ENCODE peak calls at places on chromosomes 4 and X, in six cellular contexts. Y is heart left ventricle, O is mammary epithelial cell, N is stomach, V is lower lobe of right lung, L is endothelial cell of umbilical vein. U is an unnamed sample. For H3K4me1, the result is how much of the 10 kb centered on the place peaks cover.

GRCh38 chrX:21972721-21973120 is 32.2 kb downstream of the SMS start:
- DNase-seq in Y (peak), O (no peak), N (no peak), V (no peak), L (peak), U (no peak)

GRCh38 chrX:25288676-25289075 is 272.9 kb upstream of the ARX start:
- DNase-seq in Y (no peak), O (no peak), N (no peak), V (no peak), L (no peak), U (no peak)

GRCh38 chrX:109997786-109998452 is 5.0 kb upstream of the TMEM164 start:
- DNase-seq in Y (no peak), O (peak), N (no peak), V (no peak), L (no peak), U (no peak)

GRCh38 chrX:32530802-32531403 is 680.4 kb downstream of the DMD start:
- DNase-seq in Y (no peak), O (peak), N (no peak), V (no peak), L (peak), U (peak)

GRCh38 chrX:20530319-20530979 is 263.7 kb upstream of the RPS6KA3 start:
- DNase-seq in Y (no peak), O (peak), N (peak), V (no peak), L (peak), U (peak)

GRCh38 chrX:103919336-103919682 is 43.1 kb upstream of the TMSB15B start:
- DNase-seq in Y (no peak), O (no peak), N (no peak), V (no peak), L (no peak), U (no peak)

GRCh38 chr4:184007891-184008290 is 102.8 kb downstream of the STOX2 start:
- DNase-seq in Y (no peak), O (peak), N (no peak), V (no peak), L (no peak), U (no peak)

GRCh38 chr4:76947369-76947768 is 2.2 kb upstream of the SEPTIN11 start:
- DNase-seq in Y (no peak), O (no peak), N (no peak), V (no peak), L (no peak), U (no peak)

GRCh38 chrX:10190367-10190766 is 33.6 kb downstream of the CLCN4 start:
- DNase-seq in Y (no peak), O (peak), N (no peak), V (no peak), L (peak), U (no peak)

GRCh38 chr4:186201535-186202230 is 10.3 kb downstream of the CYP4V2 start:
- DNase-seq in Y (no peak), O (peak), N (peak), V (no peak), L (no peak), U (peak)

GRCh38 chr4:133146574-133147198 is 2.4 kb upstream of the PCDH10 start:
- DNase-seq in Y (no peak), O (no peak), N (no peak), V (no peak), L (peak), U (no peak)

GRCh38 chr4:37867102-37867501 is 23.8 kb upstream of the TBC1D1 start:
- DNase-seq in Y (no peak), O (no peak), N (peak), V (no peak), L (no peak), U (no peak)

GRCh38 chr4:158771776-158772175 is 3.0 kb downstream of the FNIP2 start:
- DNase-seq in Y (no peak), O (no peak), N (no peak), V (no peak), L (peak), U (no peak)

GRCh38 chrX:77451041-77451440 is 3.9 kb downstream of the FGF16 start:
- DNase-seq in Y (no peak), O (peak), N (no peak), V (no peak), L (peak), U (no peak)

GRCh38 chrX:18886005-18886343 is 97.9 kb downstream of the PHKA2 start:
- DNase-seq in Y (no peak), O (no peak), N (no peak), V (no peak), L (no peak), U (no peak)

GRCh38 chrX:103329991-103330390 is at the start of gene TCEAL7:
- DNase-seq in Y (no peak), O (no peak), N (no peak), V (no peak), L (no peak), U (no peak)

GRCh38 chrX:3516051-3516541 is 169.6 kb upstream of the MXRA5 start:
- DNase-seq in Y (no peak), O (peak), N (no peak), V (no peak), L (no peak), U (no peak)

GRCh38 chr4:212438-213174 is 88.3 kb downstream of the ZNF718 start:
- DNase-seq in Y (peak), O (peak), N (peak), V (peak), L (peak), U (peak)

GRCh38 chrX:20519826-20520225 is 253.1 kb upstream of the RPS6KA3 start:
- DNase-seq in Y (no peak), O (no peak), N (no peak), V (no peak), L (no peak), U (no peak)

GRCh38 chr4:108483650-108484049 is 136.7 kb upstream of the RPL34 start:
- DNase-seq in Y (no peak), O (no peak), N (no peak), V (no peak), L (no peak), U (no peak)

GRCh38 chrX:44954562-44954961 is 81.6 kb downstream of the KDM6A start:
- DNase-seq in Y (no peak), O (no peak), N (no peak), V (no peak), L (peak), U (no peak)

GRCh38 chr4:155809835-155810234 is 51.0 kb downstream of the GUCY1B1 start:
- DNase-seq in Y (no peak), O (peak), N (no peak), V (no peak), L (peak), U (peak)

GRCh38 chr4:114599231-114600065 is 841 bp downstream of the UGT8 start:
- DNase-seq in Y (no peak), O (peak), N (peak), V (no peak), L (no peak), U (peak)

GRCh38 chr4:112840061-112840460 is 203.1 kb downstream of the LARP7 start:
- DNase-seq in Y (no peak), O (peak), N (no peak), V (no peak), L (no peak), U (no peak)

GRCh38 chrX:120334137-120334536 is 22.9 kb upstream of the TMEM255A start:
- DNase-seq in Y (no peak), O (no peak), N (no peak), V (no peak), L (no peak), U (no peak)

GRCh38 chr4:155675709-155676429 is 9.2 kb downstream of the GUCY1A1 start:
- DNase-seq in Y (no peak), O (no peak), N (no peak), V (no peak), L (no peak), U (no peak)

GRCh38 chrX:87045352-87045751 is 472.2 kb upstream of the KLHL4 start:
- DNase-seq in Y (no peak), O (no peak), N (no peak), V (no peak), L (no peak), U (no peak)

GRCh38 chr4:153152453-153153338 is 51.5 kb upstream of the TRIM2 start:
- DNase-seq in Y (no peak), O (peak), N (peak), V (peak), L (peak), U (no peak)

GRCh38 chr4:168218663-168219062 is 99.9 kb downstream of the DDX60 start:
- DNase-seq in Y (no peak), O (peak), N (no peak), V (no peak), L (peak), U (no peak)

GRCh38 chr4:81049861-81050423 is 19.4 kb downstream of the BMP3 start:
- DNase-seq in Y (no peak), O (no peak), N (no peak), V (no peak), L (no peak), U (no peak)

GRCh38 chrX:86171366-86171765 is 23.1 kb downstream of the DACH2 start:
- DNase-seq in Y (no peak), O (peak), N (no peak), V (no peak), L (peak), U (no peak)

GRCh38 chr4:99447079-99447478 is 11.9 kb upstream of the ADH7 start:
- DNase-seq in Y (no peak), O (peak), N (no peak), V (no peak), L (peak), U (peak)

GRCh38 chrX:1139101-1139500 is 73.3 kb downstream of the CRLF2 start:
- DNase-seq in Y (no peak), O (no peak), N (no peak), V (no peak), L (no peak), U (no peak)

GRCh38 chr4:98657531-98658286 is 702 bp downstream of the TSPAN5 start:
- DNase-seq in Y (no peak), O (peak), N (no peak), V (no peak), L (peak), U (no peak)

GRCh38 chr4:39102297-39102696 is 40.3 kb downstream of the KLHL5 start:
- DNase-seq in Y (no peak), O (no peak), N (no peak), V (no peak), L (no peak), U (no peak)

GRCh38 chr4:170674176-170674575 is 584.4 kb upstream of the AADAT start:
- DNase-seq in Y (no peak), O (no peak), N (no peak), V (no peak), L (no peak), U (no peak)

GRCh38 chr4:140344621-140345020 is 28.8 kb upstream of the SCOC start:
- DNase-seq in Y (no peak), O (no peak), N (no peak), V (no peak), L (no peak), U (no peak)

GRCh38 chrX:41563881-41564280 is 116.7 kb downstream of the NYX start:
- DNase-seq in Y (no peak), O (no peak), N (no peak), V (no peak), L (peak), U (no peak)

GRCh38 chrX:28205905-28206304 is 224.7 kb upstream of the DCAF8L1 start:
- DNase-seq in Y (no peak), O (peak), N (no peak), V (no peak), L (no peak), U (no peak)

GRCh38 chrX:72021975-72022374 is 109.7 kb downstream of the RTL5 start:
- DNase-seq in Y (no peak), O (no peak), N (no peak), V (no peak), L (no peak), U (no peak)

GRCh38 chrX:43870758-43871419 is 11.4 kb downstream of the MAOB start:
- DNase-seq in Y (peak), O (no peak), N (peak), V (no peak), L (no peak), U (no peak)

GRCh38 chrX:43870011-43870410 is 12.2 kb downstream of the MAOB start:
- DNase-seq in Y (no peak), O (no peak), N (no peak), V (no peak), L (no peak), U (no peak)

GRCh38 chrX:43866423-43866822 is 15.8 kb downstream of the MAOB start:
- DNase-seq in Y (no peak), O (no peak), N (no peak), V (no peak), L (no peak), U (no peak)

GRCh38 chrX:43865791-43866190 is 16.5 kb downstream of the MAOB start:
- DNase-seq in Y (no peak), O (no peak), N (no peak), V (no peak), L (no peak), U (no peak)

DNA sequence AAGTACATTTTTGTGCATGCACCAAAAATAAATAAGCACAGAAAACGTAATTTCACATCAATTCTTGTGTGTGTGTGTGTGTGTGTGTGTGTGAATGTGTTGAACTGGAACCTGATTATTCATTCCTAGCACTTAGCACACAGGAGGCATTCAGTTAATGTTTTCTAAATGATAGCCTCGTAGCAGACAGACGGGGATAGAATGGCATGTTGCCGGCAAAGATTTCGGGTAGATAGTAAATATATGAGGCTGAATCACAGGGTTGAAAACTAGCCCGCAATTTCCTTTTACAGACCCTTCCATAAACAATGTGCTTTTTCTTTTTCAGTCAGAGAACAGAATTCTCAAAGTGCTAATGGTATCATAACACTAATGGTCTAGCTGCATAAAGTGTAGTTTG is 13.5 kb downstream of the MAOB start:
- DNase-seq in Y (no peak), O (no peak), N (no peak), V (no peak), L (no peak), U (no peak)
- H3K27ac ChIP-seq in Y (no peak), O (no peak), N (no peak), V (no peak), L (no peak), U (no peak)

DNA sequence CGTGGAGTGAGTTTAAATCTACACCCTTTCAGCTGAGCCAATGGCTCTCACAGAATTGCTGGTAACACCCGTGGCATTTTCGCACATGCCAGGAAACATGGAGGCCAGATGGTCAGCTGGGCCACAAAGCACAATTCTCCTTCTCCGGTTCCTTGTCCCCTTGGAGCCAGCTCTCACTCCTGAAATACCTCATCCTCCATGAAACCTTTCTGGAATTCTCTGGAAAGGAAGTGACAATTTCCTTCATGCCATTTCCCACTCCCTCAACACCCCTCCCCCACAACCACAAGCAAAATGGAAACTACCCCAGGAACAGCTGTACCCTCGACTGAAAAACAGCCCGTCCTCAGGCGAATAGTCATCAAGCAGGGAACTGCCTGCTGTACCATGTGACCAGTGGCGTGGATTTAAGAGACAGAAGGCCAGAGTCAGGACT is 24.7 kb downstream of the ELF4 start:
- DNase-seq in Y (peak), O (no peak), N (no peak), V (no peak), L (peak), U (no peak)
- H3K4me1 ChIP-seq in Y (under half), O (under half), N (under half), V (under half), L (under half), U (under half)

GRCh38 chrX:40012039-40012799 is 85.5 kb downstream of the BCOR start:
- DNase-seq in Y (peak), O (no peak), N (peak), V (no peak), L (peak), U (no peak)
- H3K4me3 ChIP-seq in Y (peak), O (no peak), N (peak), V (peak), L (no peak), U (no peak)

GRCh38 chrX:48516987-48517386 is 4.6 kb upstream of the EBP start:
- DNase-seq in Y (no peak), O (no peak), N (no peak), V (no peak), L (no peak), U (no peak)
- H3K27ac ChIP-seq in Y (no peak), O (no peak), N (no peak), V (no peak), L (no peak), U (no peak)

GRCh38 chr4:2871911-2872310 is 28.3 kb downstream of the ADD1 start:
- DNase-seq in Y (no peak), O (no peak), N (no peak), V (no peak), L (no peak), U (no peak)

GRCh38 chr4:2871466-2871865 is 27.8 kb downstream of the ADD1 start:
- DNase-seq in Y (no peak), O (no peak), N (no peak), V (no peak), L (no peak), U (no peak)

GRCh38 chr4:2873329-2873728 is 29.7 kb downstream of the ADD1 start:
- DNase-seq in Y (no peak), O (no peak), N (no peak), V (no peak), L (no peak), U (no peak)

GRCh38 chr4:2875556-2875955 is 31.9 kb downstream of the ADD1 start:
- DNase-seq in Y (no peak), O (no peak), N (no peak), V (no peak), L (no peak), U (no peak)

DNA sequence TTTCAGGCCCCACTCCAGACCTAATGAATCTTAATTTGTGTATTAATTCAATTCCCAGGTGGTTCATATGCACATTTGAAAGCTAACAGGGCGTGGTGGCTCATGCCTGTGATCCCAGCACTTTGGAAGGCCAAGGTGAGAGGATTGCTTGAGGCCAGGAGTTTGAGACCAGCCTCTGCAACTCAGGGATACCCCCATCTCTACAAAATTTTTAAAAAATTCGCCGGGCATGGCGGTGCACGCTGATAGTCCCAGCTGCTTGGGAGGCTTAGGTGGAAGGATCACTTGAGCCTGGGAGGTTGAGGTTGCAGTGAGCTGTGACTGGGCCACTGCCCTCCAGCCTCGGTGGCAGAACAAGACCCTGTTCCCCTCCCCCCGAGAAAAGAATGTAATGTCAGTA is 31.2 kb downstream of the ADD1 start:
- DNase-seq in Y (no peak), O (no peak), N (no peak), V (no peak), L (no peak), U (no peak)
- H3K4me1 ChIP-seq in Y (half or more), O (under half), N (under half), V (half or more), L (under half), U (under half)

GRCh38 chr4:95191537-95191936 is 357.2 kb downstream of the UNC5C start:
- DNase-seq in Y (no peak), O (no peak), N (no peak), V (no peak), L (no peak), U (no peak)
- H3K4me3 ChIP-seq in Y (no peak), O (no peak), N (no peak), V (no peak), L (no peak), U (no peak)

GRCh38 chrX:136975642-136976518 is 57.9 kb downstream of the GPR101 start:
- DNase-seq in Y (no peak), O (no peak), N (no peak), V (no peak), L (no peak), U (no peak)
- H3K27ac ChIP-seq in Y (no peak), O (no peak), N (no peak), V (no peak), L (no peak), U (no peak)

GRCh38 chr4:23853986-23854385 is 35.9 kb downstream of the PPARGC1A start:
- DNase-seq in Y (no peak), O (no peak), N (no peak), V (no peak), L (no peak), U (no peak)
- H3K4me1 ChIP-seq in Y (half or more), O (under half), N (under half), V (under half), L (under half), U (under half)

U was measured in iPS DF 6.9.